ENCODE peak calls at places on chromosomes 5 and 9, in nine cellular contexts. One of them, this sample, is unnamed.

GRCh38 chr9:109817846-109818472 is 38.0 kb downstream of the PALM2AKAP2 start:
- DNase-seq in fibroblast of the aortic adventitia: peak; percentile 98
- DNase-seq in cardiac muscle cell: peak; percentile 97
- DNase-seq in endothelial cell of umbilical vein: peak; percentile 88
- DNase-seq in GM06990: no peak
- DNase-seq in A673: peak; percentile 91
- DNase-seq in mammary epithelial cell: peak; percentile 87
- DNase-seq in pancreas: no peak
- DNase-seq in A549: peak; percentile 85
- DNase-seq in this sample: peak; percentile 47

GRCh38 chr9:114003756-114004155 is 74.3 kb downstream of the AMBP start:
- DNase-seq in fibroblast of the aortic adventitia: no peak
- DNase-seq in cardiac muscle cell: peak; percentile 50
- DNase-seq in GM06990: no peak
- DNase-seq in A549: no peak
- DNase-seq in A673: no peak
- DNase-seq in mammary epithelial cell: no peak
- DNase-seq in pancreas: no peak
- DNase-seq in endothelial cell of umbilical vein: peak; percentile 25
- DNase-seq in this sample: no peak

GRCh38 chr5:34655354-34655991 is 655 bp upstream of the RAI14 start:
- DNase-seq in A549: peak; percentile 74
- DNase-seq in endothelial cell of umbilical vein: peak; percentile 85
- DNase-seq in cardiac muscle cell: peak; percentile 80
- DNase-seq in fibroblast of the aortic adventitia: peak; percentile 79
- DNase-seq in pancreas: no peak
- DNase-seq in A673: peak; percentile 71
- DNase-seq in mammary epithelial cell: peak; percentile 77
- DNase-seq in GM06990: peak; percentile 23
- DNase-seq in this sample: no peak

GRCh38 chr5:18334949-18335348 is 700.7 kb downstream of the TAF11L14 start:
- DNase-seq in GM06990: no peak
- DNase-seq in cardiac muscle cell: no peak
- DNase-seq in endothelial cell of umbilical vein: no peak
- DNase-seq in pancreas: no peak
- DNase-seq in A549: no peak
- DNase-seq in mammary epithelial cell: no peak
- DNase-seq in A673: no peak
- DNase-seq in fibroblast of the aortic adventitia: no peak
- DNase-seq in this sample: no peak

GRCh38 chr5:148740966-148741742 is 85.3 kb upstream of the ADRB2 start:
- DNase-seq in A673: peak; percentile 48
- DNase-seq in A549: peak; percentile 55
- DNase-seq in fibroblast of the aortic adventitia: peak; percentile 84
- DNase-seq in pancreas: no peak
- DNase-seq in endothelial cell of umbilical vein: peak; percentile 82
- DNase-seq in mammary epithelial cell: peak; percentile 58
- DNase-seq in GM06990: peak; percentile 42
- DNase-seq in cardiac muscle cell: peak; percentile 76
- DNase-seq in this sample: peak; percentile 31

GRCh38 chr5:81422671-81423070 is 28.7 kb upstream of the ACOT12 start:
- DNase-seq in pancreas: no peak
- DNase-seq in GM06990: no peak
- DNase-seq in endothelial cell of umbilical vein: no peak
- DNase-seq in A673: no peak
- DNase-seq in cardiac muscle cell: no peak
- DNase-seq in mammary epithelial cell: no peak
- DNase-seq in fibroblast of the aortic adventitia: peak; percentile 52
- DNase-seq in A549: peak; percentile 69
- DNase-seq in this sample: no peak

GRCh38 chr5:147406636-147407035 is 103.2 kb downstream of the DPYSL3 start:
- DNase-seq in pancreas: no peak
- DNase-seq in A673: no peak
- DNase-seq in GM06990: no peak
- DNase-seq in cardiac muscle cell: no peak
- DNase-seq in fibroblast of the aortic adventitia: no peak
- DNase-seq in endothelial cell of umbilical vein: no peak
- DNase-seq in mammary epithelial cell: no peak
- DNase-seq in A549: no peak
- DNase-seq in this sample: no peak

GRCh38 chr5:122156724-122157325 is 27.5 kb downstream of the ZNF474 start:
- DNase-seq in endothelial cell of umbilical vein: peak; percentile 42
- DNase-seq in mammary epithelial cell: peak; percentile 45
- DNase-seq in A549: peak; percentile 43
- DNase-seq in GM06990: no peak
- DNase-seq in cardiac muscle cell: peak; percentile 68
- DNase-seq in fibroblast of the aortic adventitia: peak; percentile 82
- DNase-seq in pancreas: no peak
- DNase-seq in A673: peak; percentile 52
- DNase-seq in this sample: no peak

GRCh38 chr9:125439434-125440272 is 178.0 kb downstream of the GAPVD1 start:
- DNase-seq in cardiac muscle cell: no peak
- DNase-seq in pancreas: no peak
- DNase-seq in endothelial cell of umbilical vein: no peak
- DNase-seq in A673: no peak
- DNase-seq in A549: no peak
- DNase-seq in fibroblast of the aortic adventitia: no peak
- DNase-seq in GM06990: no peak
- DNase-seq in mammary epithelial cell: no peak
- DNase-seq in this sample: no peak

GRCh38 chr9:135050072-135050990 is 37.1 kb upstream of the OLFM1 start:
- DNase-seq in A549: no peak
- DNase-seq in endothelial cell of umbilical vein: no peak
- DNase-seq in mammary epithelial cell: no peak
- DNase-seq in GM06990: no peak
- DNase-seq in pancreas: no peak
- DNase-seq in A673: peak; percentile 29
- DNase-seq in fibroblast of the aortic adventitia: no peak
- DNase-seq in cardiac muscle cell: no peak
- DNase-seq in this sample: no peak

GRCh38 chr9:124267271-124267807 is 9.6 kb downstream of the NEK6 start:
- DNase-seq in mammary epithelial cell: peak; percentile 87
- DNase-seq in cardiac muscle cell: peak; percentile 69
- DNase-seq in endothelial cell of umbilical vein: peak; percentile 89
- DNase-seq in GM06990: no peak
- DNase-seq in A673: peak; percentile 54
- DNase-seq in fibroblast of the aortic adventitia: peak; percentile 72
- DNase-seq in A549: peak; percentile 79
- DNase-seq in pancreas: peak; percentile 85
- DNase-seq in this sample: no peak

GRCh38 chr5:97167435-97167834 is 15.6 kb downstream of the RIOK2 start:
- DNase-seq in fibroblast of the aortic adventitia: no peak
- DNase-seq in mammary epithelial cell: no peak
- DNase-seq in A673: no peak
- DNase-seq in A549: no peak
- DNase-seq in cardiac muscle cell: no peak
- DNase-seq in endothelial cell of umbilical vein: no peak
- DNase-seq in pancreas: no peak
- DNase-seq in GM06990: peak; percentile 74
- DNase-seq in this sample: no peak

GRCh38 chr9:128390813-128391711 is 19.9 kb downstream of the URM1 start:
- DNase-seq in endothelial cell of umbilical vein: no peak
- DNase-seq in fibroblast of the aortic adventitia: no peak
- DNase-seq in cardiac muscle cell: no peak
- DNase-seq in pancreas: no peak
- DNase-seq in GM06990: no peak
- DNase-seq in A549: no peak
- DNase-seq in mammary epithelial cell: no peak
- DNase-seq in A673: no peak
- DNase-seq in this sample: no peak

DNA sequence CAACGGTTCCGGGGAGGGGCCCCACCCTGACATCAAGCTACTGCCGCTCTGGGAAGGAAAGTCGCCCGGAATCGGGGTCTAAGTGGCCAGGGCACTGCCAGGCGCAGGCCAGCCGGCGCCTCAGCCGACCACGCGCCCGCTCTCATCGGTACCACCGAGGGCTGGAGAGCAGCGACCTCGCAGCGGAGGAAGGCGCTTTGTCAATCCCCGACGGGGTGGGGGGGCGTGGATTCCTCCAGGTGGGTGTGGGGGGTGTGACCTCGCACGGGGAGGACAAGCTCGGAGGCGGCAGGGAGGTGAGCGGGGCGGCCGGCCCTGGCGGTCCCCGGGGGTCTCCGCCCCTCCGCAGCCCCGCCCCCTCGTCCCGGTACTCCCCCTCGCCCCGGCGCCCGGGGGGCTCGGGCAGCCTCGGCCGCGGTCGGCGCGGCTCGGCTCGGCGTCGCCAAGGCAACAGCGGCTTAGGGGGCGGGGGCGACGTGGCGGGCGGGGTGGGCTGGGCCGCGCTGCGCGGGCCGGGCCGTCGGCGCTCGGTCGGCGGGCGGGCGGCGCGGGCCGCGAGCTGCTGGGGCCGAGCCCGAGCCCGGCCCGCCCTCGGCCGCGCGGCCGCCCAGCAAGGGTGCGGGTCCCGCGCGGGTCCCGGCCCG is 47.3 kb downstream of the DAB2IP start:
- DNase-seq in A549: no peak
- DNase-seq in pancreas: peak; percentile 84
- DNase-seq in mammary epithelial cell: no peak
- DNase-seq in endothelial cell of umbilical vein: no peak
- DNase-seq in GM06990: no peak
- DNase-seq in A673: peak; percentile 69
- DNase-seq in fibroblast of the aortic adventitia: no peak
- DNase-seq in cardiac muscle cell: peak; percentile 48
- DNase-seq in this sample: no peak
- H3K4me3 ChIP-seq in A549: peak overlapping the region; percentile 55
- H3K4me3 ChIP-seq in pancreas: peak overlapping the region; percentile 66
- H3K4me3 ChIP-seq in mammary epithelial cell: peak overlapping the region; percentile 72
- H3K4me3 ChIP-seq in endothelial cell of umbilical vein: peak overlapping the region; percentile 62
- H3K4me3 ChIP-seq in GM06990: no peak overlapping the region
- H3K4me3 ChIP-seq in A673: peak overlapping the region; percentile 55
- H3K4me3 ChIP-seq in fibroblast of the aortic adventitia: peak overlapping the region; percentile 79
- H3K4me3 ChIP-seq in cardiac muscle cell: peak overlapping the region; percentile 26
- H3K4me3 ChIP-seq in this sample: no peak overlapping the region

GRCh38 chr5:168291961-168292782 is 727 bp downstream of the WWC1 start:
- DNase-seq in fibroblast of the aortic adventitia: no peak
- DNase-seq in A673: no peak
- DNase-seq in cardiac muscle cell: peak; percentile 13
- DNase-seq in A549: no peak
- DNase-seq in GM06990: peak; percentile 41
- DNase-seq in mammary epithelial cell: no peak
- DNase-seq in endothelial cell of umbilical vein: no peak
- DNase-seq in pancreas: peak; percentile 83
- DNase-seq in this sample: no peak

GRCh38 chr5:168296687-168297086 is 5.2 kb downstream of the WWC1 start:
- DNase-seq in fibroblast of the aortic adventitia: no peak
- DNase-seq in mammary epithelial cell: no peak
- DNase-seq in A549: no peak
- DNase-seq in pancreas: no peak
- DNase-seq in cardiac muscle cell: no peak
- DNase-seq in GM06990: no peak
- DNase-seq in A673: no peak
- DNase-seq in endothelial cell of umbilical vein: no peak
- DNase-seq in this sample: no peak

GRCh38 chr5:168292783-168293696 is 1.6 kb downstream of the WWC1 start:
- DNase-seq in cardiac muscle cell: no peak
- DNase-seq in A549: no peak
- DNase-seq in A673: no peak
- DNase-seq in pancreas: no peak
- DNase-seq in mammary epithelial cell: no peak
- DNase-seq in endothelial cell of umbilical vein: no peak
- DNase-seq in GM06990: no peak
- DNase-seq in fibroblast of the aortic adventitia: no peak
- DNase-seq in this sample: no peak

GRCh38 chr5:168298949-168299348 is 7.5 kb downstream of the WWC1 start:
- DNase-seq in GM06990: no peak
- DNase-seq in cardiac muscle cell: no peak
- DNase-seq in A673: no peak
- DNase-seq in mammary epithelial cell: no peak
- DNase-seq in fibroblast of the aortic adventitia: no peak
- DNase-seq in pancreas: no peak
- DNase-seq in A549: no peak
- DNase-seq in endothelial cell of umbilical vein: no peak
- DNase-seq in this sample: no peak

DNA sequence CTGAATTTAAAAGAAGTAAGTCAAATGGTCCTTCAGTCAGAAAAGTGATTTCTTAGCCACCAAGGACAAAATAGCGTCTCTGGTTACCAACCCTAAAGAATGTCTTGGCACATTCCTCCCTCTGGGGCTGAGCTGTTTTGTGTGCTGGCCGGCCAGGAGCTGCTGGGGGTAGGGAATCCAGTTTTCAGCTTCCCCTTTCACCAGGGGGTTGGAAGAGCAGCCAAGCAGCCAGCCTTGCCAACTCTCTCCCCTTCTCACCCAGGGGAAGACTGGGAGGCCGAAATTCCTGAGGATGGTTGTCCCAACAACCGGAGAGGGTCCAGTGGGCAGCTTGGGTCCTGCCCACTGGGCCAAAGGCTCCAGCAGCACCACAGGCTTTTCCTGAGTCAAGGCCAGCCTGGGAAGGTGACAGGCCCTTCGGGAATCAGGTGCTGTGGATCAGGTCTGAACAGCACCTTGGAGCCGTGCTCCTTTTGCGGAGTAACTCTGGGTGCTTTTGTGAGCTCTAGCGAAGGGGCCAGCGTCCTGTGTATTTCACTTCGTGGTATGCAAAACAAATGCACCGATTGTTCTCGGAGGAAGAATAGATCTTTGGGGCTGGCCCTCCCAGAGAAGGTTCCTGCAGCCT is 4.2 kb downstream of the WWC1 start:
- DNase-seq in pancreas: peak; percentile 80
- DNase-seq in endothelial cell of umbilical vein: no peak
- DNase-seq in fibroblast of the aortic adventitia: peak; percentile 63
- DNase-seq in GM06990: no peak
- DNase-seq in A549: peak; percentile 68
- DNase-seq in mammary epithelial cell: peak; percentile 55
- DNase-seq in cardiac muscle cell: peak; percentile 87
- DNase-seq in A673: peak; percentile 58
- DNase-seq in this sample: no peak
- TF ChIP-seq CTCF in pancreas: no peak
- TF ChIP-seq CTCF in endothelial cell of umbilical vein: no peak
- TF ChIP-seq CTCF in fibroblast of the aortic adventitia: peak; percentile 67
- TF ChIP-seq CTCF in GM06990: no peak
- TF ChIP-seq CTCF in A549: peak; percentile 25
- TF ChIP-seq CTCF in mammary epithelial cell: peak; percentile 80
- TF ChIP-seq CTCF in cardiac muscle cell: peak; percentile 72
- TF ChIP-seq CTCF in A673: peak; percentile 28
- TF ChIP-seq CTCF in this sample: no peak

DNA sequence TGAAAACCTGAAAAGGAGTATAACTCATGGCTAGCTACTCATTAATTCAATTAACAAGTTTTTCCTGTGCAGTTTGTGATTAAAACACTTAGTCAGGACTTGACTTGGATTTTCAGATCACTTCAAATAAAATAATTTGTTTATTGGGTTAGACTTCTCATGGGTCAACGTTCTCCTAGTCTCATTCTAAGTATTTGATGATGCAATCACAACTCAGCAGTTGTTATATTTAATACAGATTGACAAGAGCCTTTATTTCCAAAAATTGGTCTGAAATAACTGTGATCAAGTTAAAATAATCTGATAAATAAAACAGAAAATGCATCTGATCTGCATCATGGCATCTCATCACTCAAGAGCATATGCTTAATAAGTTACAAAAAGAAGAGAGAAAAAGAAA is 113.9 kb downstream of the FGF10 start:
- DNase-seq in cardiac muscle cell: no peak
- DNase-seq in fibroblast of the aortic adventitia: no peak
- DNase-seq in A549: no peak
- DNase-seq in endothelial cell of umbilical vein: no peak
- DNase-seq in GM06990: no peak
- DNase-seq in pancreas: no peak
- DNase-seq in mammary epithelial cell: no peak
- DNase-seq in A673: no peak
- DNase-seq in this sample: no peak
- H3K4me3 ChIP-seq in cardiac muscle cell: no peak overlapping the region
- H3K4me3 ChIP-seq in fibroblast of the aortic adventitia: no peak overlapping the region
- H3K4me3 ChIP-seq in A549: no peak overlapping the region
- H3K4me3 ChIP-seq in endothelial cell of umbilical vein: no peak overlapping the region
- H3K4me3 ChIP-seq in GM06990: no peak overlapping the region
- H3K4me3 ChIP-seq in pancreas: no peak overlapping the region
- H3K4me3 ChIP-seq in mammary epithelial cell: no peak overlapping the region
- H3K4me3 ChIP-seq in A673: no peak overlapping the region
- H3K4me3 ChIP-seq in this sample: no peak overlapping the region

GRCh38 chr5:4941957-4942830 is 197.9 kb upstream of the ADAMTS16 start:
- DNase-seq in GM06990: peak; percentile 18
- DNase-seq in endothelial cell of umbilical vein: no peak
- DNase-seq in pancreas: peak; percentile 46
- DNase-seq in A673: peak; percentile 5
- DNase-seq in mammary epithelial cell: no peak
- DNase-seq in fibroblast of the aortic adventitia: no peak
- DNase-seq in A549: no peak
- DNase-seq in cardiac muscle cell: no peak
- DNase-seq in this sample: no peak
- TF ChIP-seq CTCF in GM06990: peak; percentile 87
- TF ChIP-seq CTCF in endothelial cell of umbilical vein: no peak
- TF ChIP-seq CTCF in pancreas: peak; percentile 89
- TF ChIP-seq CTCF in A673: peak; percentile 97
- TF ChIP-seq CTCF in mammary epithelial cell: peak; percentile 41
- TF ChIP-seq CTCF in fibroblast of the aortic adventitia: peak; percentile 74
- TF ChIP-seq CTCF in A549: peak; percentile 72
- TF ChIP-seq CTCF in cardiac muscle cell: peak; percentile 45
- TF ChIP-seq CTCF in this sample: peak; percentile 80

This sample was measured in GM12864.